ENCODE peak calls at places on chromosomes 4 and X, in ten cellular contexts. A, U, V, W, S, M, X, R, Q and Z are unnamed samples.

GRCh38 chr4:114603455-114603854 is 4.8 kb downstream of the UGT8 start:
- DNase-seq in A (no peak), U (no peak), V (no peak), W (no peak), S (no peak), M (no peak), X (no peak), R (no peak), Q (no peak), Z (no peak)

GRCh38 chr4:157048248-157048647 is 27.7 kb upstream of the GLRB start:
- DNase-seq in A (no peak), U (peak; percentile 94), V (no peak), W (peak; percentile 20), S (peak; percentile 62), M (no peak), X (peak; percentile 27), R (no peak), Q (no peak), Z (peak; percentile 42)

GRCh38 chr4:81335221-81335912 is 120.3 kb upstream of the PRKG2 start:
- DNase-seq in A (no peak), U (no peak), V (no peak), W (no peak), S (no peak), M (no peak), X (no peak), R (no peak), Q (no peak), Z (no peak)

GRCh38 chrX:109463729-109464128 is 18.2 kb downstream of the GUCY2F start:
- DNase-seq in A (no peak), U (no peak), V (no peak), W (no peak), S (no peak), M (no peak), X (no peak), R (no peak), Q (no peak), Z (no peak)

GRCh38 chr4:25299476-25300203 is 12.9 kb upstream of the ZCCHC4 start:
- DNase-seq in A (no peak), U (no peak), V (no peak), W (no peak), S (no peak), M (peak; percentile 82), X (no peak), R (peak; percentile 81), Q (no peak), Z (no peak)

GRCh38 chrX:39848900-39849299 is 248.9 kb downstream of the BCOR start:
- DNase-seq in A (no peak), U (peak; percentile 88), V (no peak), W (no peak), S (peak; percentile 5), M (no peak), X (peak; percentile 42), R (no peak), Q (no peak), Z (peak; percentile 56)

GRCh38 chr4:181264908-181265307 is 978.3 kb upstream of the TENM3 start:
- DNase-seq in A (no peak), U (no peak), V (no peak), W (no peak), S (no peak), M (no peak), X (no peak), R (no peak), Q (no peak), Z (no peak)

GRCh38 chrX:83658731-83659130 is 150.6 kb downstream of the POU3F4 start:
- DNase-seq in A (no peak), U (no peak), V (no peak), W (no peak), S (no peak), M (no peak), X (no peak), R (no peak), Q (no peak), Z (no peak)

GRCh38 chr4:87506974-87507701 is 22.0 kb downstream of the SPARCL1 start:
- DNase-seq in A (no peak), U (peak; percentile 92), V (no peak), W (no peak), S (no peak), M (no peak), X (no peak), R (no peak), Q (no peak), Z (no peak)

GRCh38 chr4:53605783-53606182 is 14.5 kb upstream of the LNX1 start:
- DNase-seq in A (peak; percentile 58), U (peak; percentile 24), V (no peak), W (no peak), S (no peak), M (no peak), X (no peak), R (no peak), Q (no peak), Z (no peak)

GRCh38 chr4:74618659-74619058 is 173.7 kb downstream of the AREG start:
- DNase-seq in A (peak; percentile 80), U (no peak), V (no peak), W (no peak), S (no peak), M (no peak), X (no peak), R (no peak), Q (no peak), Z (no peak)

GRCh38 chrX:40298569-40298968 is 200.8 kb upstream of the BCOR start:
- DNase-seq in A (no peak), U (no peak), V (no peak), W (no peak), S (no peak), M (no peak), X (no peak), R (no peak), Q (no peak), Z (peak; percentile 21)

GRCh38 chr4:84796388-84796787 is 170.1 kb downstream of the WDFY3 start:
- DNase-seq in A (peak; percentile 19), U (no peak), V (no peak), W (no peak), S (no peak), M (no peak), X (no peak), R (no peak), Q (no peak), Z (no peak)

GRCh38 chr4:25118096-25118495 is 42.2 kb downstream of the SEPSECS start:
- DNase-seq in A (no peak), U (no peak), V (no peak), W (no peak), S (no peak), M (no peak), X (no peak), R (no peak), Q (no peak), Z (no peak)

GRCh38 chr4:8289956-8290700 is 20.6 kb downstream of the HTRA3 start:
- DNase-seq in A (no peak), U (no peak), V (no peak), W (peak; percentile 5), S (no peak), M (no peak), X (peak; percentile 14), R (no peak), Q (no peak), Z (no peak)

GRCh38 chrX:95076449-95076848 is 1402.4 kb downstream of the FAM133A start:
- DNase-seq in A (no peak), U (no peak), V (no peak), W (no peak), S (no peak), M (no peak), X (no peak), R (no peak), Q (no peak), Z (no peak)

GRCh38 chr4:12689457-12689856 is 794.7 kb downstream of the RAB28 start:
- DNase-seq in A (no peak), U (no peak), V (no peak), W (no peak), S (no peak), M (no peak), X (no peak), R (no peak), Q (no peak), Z (no peak)

GRCh38 chr4:138919094-138919936 is 96.3 kb upstream of the NOCT start:
- DNase-seq in A (peak; percentile 74), U (peak; percentile 81), V (peak; percentile 2), W (peak; percentile 72), S (peak; percentile 48), M (peak; percentile 66), X (peak; percentile 20), R (peak; percentile 67), Q (no peak), Z (peak; percentile 86)

GRCh38 chrX:153438522-153438921 is 7.3 kb downstream of the TREX2 start:
- DNase-seq in A (peak; percentile 16), U (no peak), V (no peak), W (no peak), S (peak; percentile 11), M (no peak), X (no peak), R (no peak), Q (no peak), Z (no peak)

GRCh38 chrX:130079824-130080406 is 30.4 kb downstream of the ELF4 start:
- DNase-seq in A (peak; percentile 71), U (peak; percentile 78), V (peak; percentile 43), W (no peak), S (peak; percentile 56), M (peak; percentile 67), X (peak; percentile 78), R (no peak), Q (no peak), Z (peak; percentile 73)
- H3K27ac ChIP-seq in A (no peak overlapping the region), U (no peak overlapping the region), V (peak overlapping the region; percentile 51), W (no peak overlapping the region), S (no peak overlapping the region), M (peak overlapping the region; percentile 67), X (no peak overlapping the region), R (no peak overlapping the region), Q (no peak overlapping the region), Z (no peak overlapping the region)

GRCh38 chr4:99078336-99078735 is 10.3 kb downstream of the ADH5 start:
- DNase-seq in A (no peak), U (no peak), V (no peak), W (no peak), S (no peak), M (no peak), X (no peak), R (no peak), Q (no peak), Z (no peak)
- H3K27ac ChIP-seq in A (no peak overlapping the region), U (no peak overlapping the region), V (no peak overlapping the region), W (no peak overlapping the region), S (no peak overlapping the region), M (no peak overlapping the region), X (no peak overlapping the region), R (no peak overlapping the region), Q (no peak overlapping the region), Z (no peak overlapping the region)

GRCh38 chr4:113565702-113566012 is 195.9 kb downstream of the CAMK2D start:
- DNase-seq in A (no peak), U (no peak), V (no peak), W (no peak), S (no peak), M (no peak), X (no peak), R (no peak), Q (no peak), Z (no peak)
- H3K27ac ChIP-seq in A (no peak overlapping the region), U (no peak overlapping the region), V (no peak overlapping the region), W (no peak overlapping the region), S (no peak overlapping the region), M (no peak overlapping the region), X (no peak overlapping the region), R (no peak overlapping the region), Q (no peak overlapping the region), Z (no peak overlapping the region)

GRCh38 chr4:18342847-18343246 is 321.3 kb upstream of the LCORL start:
- DNase-seq in A (no peak), U (no peak), V (no peak), W (no peak), S (no peak), M (no peak), X (no peak), R (no peak), Q (no peak), Z (no peak)

GRCh38 chr4:18343581-18343980 is 322.0 kb upstream of the LCORL start:
- DNase-seq in A (no peak), U (no peak), V (no peak), W (no peak), S (no peak), M (no peak), X (no peak), R (no peak), Q (no peak), Z (no peak)
- H3K27ac ChIP-seq in A (no peak overlapping the region), U (no peak overlapping the region), V (no peak overlapping the region), W (no peak overlapping the region), S (no peak overlapping the region), M (no peak overlapping the region), X (no peak overlapping the region), R (no peak overlapping the region), Q (no peak overlapping the region), Z (no peak overlapping the region)